ENCODE peak calls at places on chromosomes 7 and 10, in ten cellular contexts. H is CD8-positive, alpha-beta memory T cell; U is kidney epithelial cell; C is occipital lobe; S is RWPE1; V is NCI-H1694; K is KBM-7; M is iris pigment epithelial cell; W is activated T-cell treated with anti-CD3 and anti-CD28 coated beads for 1 hour; P is T47D. F is an unnamed sample.

GRCh38 chr7:30973791-30974604 is 10.2 kb downstream of the GHRHR start:
- DNase-seq in V (no peak), H (no peak), W (no peak), U (no peak), P (no peak), K (no peak), M (no peak), S (no peak), C (no peak), F (no peak)

GRCh38 chr7:115782716-115783460 is 247.7 kb downstream of the TFEC start:
- DNase-seq in H (no peak), V (peak), K (no peak), W (no peak), C (no peak), U (no peak), M (no peak), S (no peak), P (no peak), F (no peak)

GRCh38 chr7:68314208-68314607 is 1284.1 kb upstream of the AUTS2 start:
- DNase-seq in K (no peak), S (no peak), V (no peak), M (no peak), P (no peak), W (no peak), U (no peak), H (no peak), C (no peak), F (no peak)

GRCh38 chr10:99758241-99758891 is 24.1 kb upstream of the ABCC2 start:
- DNase-seq in H (no peak), P (no peak), W (no peak), K (no peak), M (peak), V (no peak), S (no peak), C (no peak), U (no peak), F (no peak)

GRCh38 chr10:14235511-14235910 is 95.2 kb downstream of the FRMD4A start:
- DNase-seq in V (no peak), W (no peak), P (no peak), K (no peak), S (no peak), U (no peak), M (no peak), H (no peak), C (no peak), F (no peak)

GRCh38 chr7:36151921-36152755 is 916 bp upstream of the EEPD1 start:
- DNase-seq in V (no peak), P (no peak), S (no peak), U (no peak), W (no peak), H (no peak), M (no peak), C (no peak), K (no peak), F (no peak)

GRCh38 chr10:96406091-96406490 is 47.3 kb upstream of the OPALIN start:
- DNase-seq in K (no peak), S (no peak), V (no peak), C (no peak), W (no peak), P (no peak), H (no peak), U (no peak), M (no peak), F (no peak)

GRCh38 chr10:76879116-76879706 is 758.4 kb downstream of the KCNMA1 start:
- DNase-seq in W (no peak), U (no peak), P (no peak), C (no peak), V (no peak), S (no peak), K (no peak), H (no peak), M (no peak), F (no peak)

GRCh38 chr7:104528142-104528541 is 199.7 kb downstream of the LHFPL3 start:
- DNase-seq in V (no peak), C (no peak), K (no peak), P (no peak), U (no peak), M (no peak), W (no peak), S (no peak), H (no peak), F (no peak)

GRCh38 chr10:644076-644942 is 45.2 kb downstream of the DIP2C start:
- DNase-seq in K (no peak), P (no peak), V (no peak), U (no peak), S (no peak), H (no peak), W (no peak), C (no peak), M (no peak), F (no peak)

GRCh38 chr7:84735021-84735420 is 451.8 kb downstream of the SEMA3D start:
- DNase-seq in P (no peak), H (no peak), U (no peak), V (no peak), W (no peak), C (no peak), K (no peak), S (no peak), M (peak), F (no peak)

GRCh38 chr7:41870017-41870416 is 167.1 kb upstream of the INHBA start:
- DNase-seq in S (no peak), M (no peak), H (no peak), K (peak), C (no peak), P (no peak), U (no peak), W (no peak), V (no peak), F (no peak)

GRCh38 chr7:30668102-30668501 is 14.2 kb downstream of the CRHR2 start:
- DNase-seq in K (no peak), C (no peak), M (no peak), P (no peak), H (no peak), V (no peak), W (no peak), S (no peak), U (no peak), F (no peak)

GRCh38 chr7:133360201-133360600 is 107.3 kb downstream of the EXOC4 start:
- DNase-seq in U (no peak), K (no peak), M (no peak), V (no peak), S (no peak), P (no peak), C (no peak), W (no peak), H (no peak), F (no peak)

GRCh38 chr7:101804087-101804631 is 13.3 kb upstream of the CUX1 start:
- DNase-seq in K (no peak), U (no peak), S (no peak), W (no peak), V (no peak), C (no peak), P (no peak), H (no peak), M (no peak), F (no peak)

GRCh38 chr7:101398631-101399289 is 36.1 kb downstream of the COL26A1 start:
- DNase-seq in P (no peak), S (no peak), H (no peak), V (no peak), M (no peak), W (no peak), K (no peak), U (no peak), C (no peak), F (no peak)

GRCh38 chr7:100677308-100678095 is 4.0 kb downstream of the GNB2 start:
- DNase-seq in K (no peak), W (no peak), H (no peak), S (no peak), C (no peak), V (no peak), M (no peak), P (no peak), U (no peak), F (no peak)

GRCh38 chr7:45589061-45589460 is 14.9 kb downstream of the ADCY1 start:
- DNase-seq in K (no peak), H (no peak), U (no peak), W (no peak), C (no peak), M (no peak), S (no peak), P (no peak), V (no peak), F (no peak)

GRCh38 chr7:123674399-123675091 is 18.9 kb downstream of the LMOD2 start:
- DNase-seq in C (no peak), M (peak), P (no peak), V (no peak), W (no peak), H (no peak), K (no peak), U (no peak), S (peak), F (no peak)

GRCh38 chr10:104322416-104322782 is 15.9 kb downstream of the ITPRIP start:
- DNase-seq in P (no peak), K (no peak), S (peak), U (no peak), V (peak), H (no peak), M (no peak), W (no peak), C (no peak), F (peak)

GRCh38 chr10:106076496-106076895 is 1088.0 kb downstream of the SORCS1 start:
- DNase-seq in K (no peak), W (no peak), C (no peak), P (no peak), V (no peak), M (no peak), U (no peak), S (no peak), H (no peak), F (no peak)

GRCh38 chr10:86083664-86084175 is 282.9 kb downstream of the GRID1 start:
- DNase-seq in M (no peak), P (no peak), U (no peak), C (no peak), H (no peak), K (no peak), V (no peak), S (no peak), W (no peak), F (no peak)

GRCh38 chr7:53350241-53350640 is 314.8 kb downstream of the POM121L12 start:
- DNase-seq in K (peak), S (peak), W (no peak), M (no peak), C (no peak), H (no peak), V (peak), U (no peak), P (peak), F (peak)

GRCh38 chr7:6272481-6273323 is at the start of gene CYTH3:
- DNase-seq in M (peak), U (no peak), K (peak), V (peak), P (peak), C (peak), S (peak), W (peak), H (peak), F (peak)